ENCODE peak calls at places on chromosome 14, in eight cellular contexts. D is natural killer cell, W is heart left ventricle, Z is GM23338, R is endodermal cell, U is Panc1, X is pancreas, S is progenitor cell of endocrine pancreas. B is an unnamed sample.

GRCh38 chr14:65560340-65561027 is 148.0 kb downstream of the FUT8 start:
- DNase-seq in D (no peak), Z (no peak), S (no peak), U (no peak), R (no peak), X (no peak), W (no peak), B (no peak)

GRCh38 chr14:104970231-104971068 is 7.7 kb downstream of the AHNAK2 start:
- DNase-seq in X (peak), U (no peak), S (no peak), Z (peak), D (no peak), W (no peak), R (peak), B (no peak)

GRCh38 chr14:20823859-20824258 is 21.2 kb upstream of the RNASE1 start:
- DNase-seq in D (no peak), S (no peak), U (no peak), Z (no peak), X (no peak), R (peak), W (no peak), B (no peak)

GRCh38 chr14:93727917-93728650 is 60.2 kb downstream of the PRIMA1 start:
- DNase-seq in R (no peak), U (no peak), Z (no peak), X (no peak), S (no peak), D (no peak), W (no peak), B (no peak)

GRCh38 chr14:65847065-65847847 is 434.7 kb downstream of the FUT8 start:
- DNase-seq in Z (no peak), R (no peak), X (no peak), U (no peak), W (no peak), D (peak), S (no peak), B (peak)

GRCh38 chr14:62187265-62187664 is 425.0 kb downstream of the SNAPC1 start:
- DNase-seq in U (no peak), W (no peak), D (no peak), R (peak), S (no peak), X (no peak), Z (peak), B (no peak)

GRCh38 chr14:35351897-35352273 is 52.7 kb downstream of the NFKBIA start:
- DNase-seq in R (peak), W (no peak), S (no peak), Z (no peak), D (no peak), U (no peak), X (no peak), B (no peak)

GRCh38 chr14:101929096-101929495 is 35.3 kb upstream of the DYNC1H1 start:
- DNase-seq in S (no peak), Z (no peak), W (no peak), U (no peak), X (no peak), D (no peak), R (no peak), B (no peak)

GRCh38 chr14:45135181-45135580 is 549 bp upstream of the FANCM start:
- DNase-seq in X (no peak), R (no peak), Z (no peak), U (no peak), D (no peak), S (no peak), W (no peak), B (no peak)

GRCh38 chr14:38735006-38735405 is 368.0 kb downstream of the SEC23A start:
- DNase-seq in Z (no peak), S (no peak), D (no peak), W (no peak), U (no peak), X (no peak), R (no peak), B (no peak)

GRCh38 chr14:105884808-105885281 is 358.5 kb downstream of the TMEM121 start:
- DNase-seq in R (peak), W (peak), U (no peak), S (no peak), Z (no peak), X (no peak), D (peak), B (no peak)

GRCh38 chr14:67467134-67467533 is 21.4 kb downstream of the TMEM229B start:
- DNase-seq in R (no peak), D (no peak), U (no peak), W (no peak), Z (no peak), X (no peak), S (no peak), B (no peak)

GRCh38 chr14:79186523-79186922 is 1016.4 kb downstream of the NRXN3 start:
- DNase-seq in S (no peak), D (no peak), Z (no peak), R (no peak), W (no peak), X (no peak), U (no peak), B (no peak)

GRCh38 chr14:47675239-47675488 is 241 bp downstream of the MDGA2 start:
- DNase-seq in S (no peak), W (no peak), Z (no peak), X (no peak), R (peak), U (no peak), D (no peak), B (no peak)

GRCh38 chr14:106507354-106507753 is 981.0 kb downstream of the TMEM121 start:
- DNase-seq in D (no peak), U (no peak), X (no peak), Z (no peak), W (no peak), S (no peak), R (no peak), B (no peak)

GRCh38 chr14:81246561-81247270 is 26.0 kb upstream of the GTF2A1 start:
- DNase-seq in W (no peak), D (no peak), U (no peak), Z (no peak), X (no peak), R (no peak), S (no peak), B (no peak)

GRCh38 chr14:103524002-103524785 is 1.6 kb upstream of the CKB start:
- DNase-seq in X (no peak), U (no peak), R (no peak), D (no peak), Z (no peak), S (no peak), W (no peak), B (no peak)
- TF ChIP-seq CTCF in X (no peak), U (no peak), R (peak), D (no peak), Z (peak), S (peak), W (no peak), B (peak)

DNA sequence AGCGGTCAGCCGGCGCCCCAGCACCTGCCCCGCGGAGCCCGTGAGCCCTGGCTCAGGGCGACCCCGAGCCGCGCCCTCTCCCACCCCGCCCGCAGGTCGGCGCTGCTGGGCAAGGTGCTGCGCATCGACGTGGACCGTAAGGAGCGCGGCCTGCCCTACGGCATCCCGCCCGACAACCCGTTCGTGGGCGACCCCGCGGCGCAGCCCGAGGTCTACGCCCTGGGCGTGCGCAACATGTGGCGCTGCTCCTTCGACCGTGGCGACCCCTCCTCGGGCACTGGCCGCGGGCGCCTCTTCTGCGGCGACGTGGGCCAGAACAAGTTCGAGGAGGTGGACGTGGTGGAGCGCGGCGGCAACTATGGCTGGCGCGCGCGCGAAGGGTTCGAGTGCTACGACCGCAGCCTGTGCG is 14.4 kb downstream of the HHIPL1 start:
- DNase-seq in Z (peak), S (no peak), R (no peak), D (no peak), W (no peak), U (no peak), X (no peak), B (no peak)
- TF ChIP-seq CTCF in Z (peak), S (peak), R (peak), D (no peak), W (no peak), U (no peak), X (no peak), B (no peak)

GRCh38 chr14:29016050-29016900 is 249.7 kb downstream of the FOXG1 start:
- DNase-seq in R (peak), D (no peak), S (peak), X (peak), Z (peak), U (peak), W (no peak), B (no peak)
- TF ChIP-seq CTCF in R (peak), D (no peak), S (peak), X (peak), Z (peak), U (peak), W (no peak), B (peak)

DNA sequence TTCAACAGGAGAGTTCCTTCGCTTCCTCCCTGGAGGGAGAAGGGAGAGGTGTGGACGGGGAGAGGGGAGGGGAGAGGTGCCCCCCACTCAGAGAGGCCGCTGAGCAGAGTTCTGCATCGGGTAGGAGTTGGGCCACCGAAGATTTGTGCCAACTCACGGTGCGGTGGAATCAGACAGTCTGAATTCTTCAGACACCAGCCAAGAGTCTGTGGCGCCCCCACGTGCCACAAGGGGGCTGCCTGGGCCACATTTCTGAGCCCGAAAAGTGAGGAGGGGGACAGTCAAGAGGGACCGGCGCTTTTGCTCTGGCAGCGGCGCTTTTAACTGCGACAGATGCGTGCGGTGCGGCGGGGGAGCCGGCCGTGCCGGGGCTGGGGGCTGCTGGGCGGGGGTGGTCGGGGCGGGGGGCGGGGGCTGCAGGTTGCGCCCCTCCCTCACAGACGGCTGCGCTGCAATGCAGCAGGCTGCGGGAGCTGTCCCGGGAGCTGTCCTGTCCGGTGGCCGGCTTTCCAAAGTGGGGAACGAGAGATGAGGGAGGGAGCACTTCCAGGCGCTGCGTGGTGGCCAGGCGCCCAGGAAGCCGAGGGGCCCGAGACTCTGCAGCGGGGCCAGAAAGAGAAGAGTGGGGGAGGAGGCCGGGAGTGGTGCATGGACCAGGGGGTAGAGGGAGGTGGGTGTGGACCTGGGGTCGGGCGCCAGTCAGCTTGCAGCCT is 941 bp upstream of the RTL1 start:
- DNase-seq in D (no peak), W (no peak), X (no peak), U (no peak), Z (peak), S (peak), R (peak), B (no peak)
- TF ChIP-seq CTCF in D (no peak), W (no peak), X (no peak), U (peak), Z (peak), S (peak), R (peak), B (no peak)

DNA sequence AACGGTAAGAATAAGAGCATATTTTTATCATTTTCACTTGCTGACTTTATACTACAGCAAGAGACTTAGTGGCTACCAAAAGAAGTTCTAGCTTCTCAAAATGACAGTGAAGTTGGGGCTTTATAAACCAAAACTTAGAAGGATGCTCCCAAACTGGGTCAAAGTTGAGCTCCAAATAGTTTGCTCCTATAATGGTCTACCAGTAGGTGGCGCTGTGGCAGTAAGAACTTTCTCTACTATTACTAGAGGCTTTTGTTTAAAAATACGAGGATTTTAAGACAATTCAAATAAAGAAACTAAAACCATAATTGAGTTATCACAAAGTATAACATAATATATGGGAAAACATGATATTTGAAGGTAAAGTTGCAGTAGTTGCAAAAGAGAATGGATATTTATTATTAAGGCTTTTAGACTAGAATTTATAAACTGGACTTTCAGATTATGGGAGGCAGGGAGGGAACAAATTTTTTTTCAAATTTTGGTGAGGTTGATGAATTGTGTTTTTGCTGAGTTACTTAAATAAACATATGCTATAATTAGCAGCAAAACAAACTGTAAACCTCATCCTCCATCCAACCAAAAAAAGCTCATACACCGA is 75.0 kb downstream of the TGFB3 start:
- DNase-seq in Z (peak), D (peak), R (peak), S (peak), U (peak), X (peak), W (peak), B (peak)
- TF ChIP-seq CTCF in Z (peak), D (peak), R (peak), S (peak), U (peak), X (peak), W (peak), B (peak)